ENCODE peak calls at places on chromosomes 2 and 18, in four cellular contexts. I, D, A and K are unnamed samples.

GRCh38 chr2:196233808-196234501 is 62.6 kb upstream of the STK17B start:
- DNase-seq in D (no peak), A (no peak), I (no peak), K (no peak)

GRCh38 chr2:24181849-24182248 is 7.0 kb downstream of the FAM228A start:
- DNase-seq in A (no peak), I (no peak), D (no peak), K (no peak)

GRCh38 chr2:33216508-33217182 is 259.8 kb upstream of the RASGRP3 start:
- DNase-seq in A (no peak), D (no peak), I (no peak), K (no peak)

GRCh38 chr2:28527196-28527595 is 31.3 kb downstream of the PLB1 start:
- DNase-seq in D (no peak), A (no peak), I (no peak), K (no peak)

GRCh38 chr2:134009440-134009839 is 244.4 kb upstream of the MGAT5 start:
- DNase-seq in I (no peak), D (no peak), A (no peak), K (no peak)

GRCh38 chr2:46014911-46015654 is 282.1 kb upstream of the EPAS1 start:
- DNase-seq in D (no peak), I (no peak), A (no peak), K (no peak)

GRCh38 chr2:242075163-242075562 is 205.6 kb downstream of the RTP5 start:
- DNase-seq in A (no peak), I (no peak), D (no peak), K (no peak)

GRCh38 chr2:161063074-161063945 is 96.9 kb upstream of the TANK start:
- DNase-seq in I (peak; percentile 49), A (peak; percentile 62), D (peak; percentile 76), K (peak; percentile 90)

GRCh38 chr2:73979686-73980085 is 5.0 kb upstream of the TET3 start:
- DNase-seq in I (no peak), A (no peak), D (no peak), K (no peak)

GRCh38 chr2:207240649-207241048 is 74.9 kb upstream of the KLF7 start:
- DNase-seq in D (no peak), I (no peak), A (no peak), K (no peak)

GRCh38 chr2:42493885-42494433 is at the start of gene KCNG3:
- DNase-seq in D (peak; percentile 73), I (peak; percentile 77), A (peak; percentile 68), K (peak; percentile 54)

GRCh38 chr2:30947686-30948085 is 140.4 kb upstream of the CAPN13 start:
- DNase-seq in D (no peak), I (no peak), A (no peak), K (no peak)

GRCh38 chr2:160583162-160583522 is 89.5 kb upstream of the RBMS1 start:
- DNase-seq in A (peak; percentile 62), I (no peak), D (no peak), K (no peak)

GRCh38 chr2:206275274-206276160 is 1.1 kb downstream of the ZDBF2 start:
- DNase-seq in D (peak; percentile 14), I (no peak), A (no peak), K (peak; percentile 43)

GRCh38 chr2:221360742-221361141 is 211.4 kb downstream of the EPHA4 start:
- DNase-seq in D (no peak), A (no peak), I (no peak), K (no peak)

GRCh38 chr2:68765739-68766377 is 31.2 kb downstream of the ARHGAP25 start:
- DNase-seq in I (no peak), A (no peak), D (no peak), K (no peak)

GRCh38 chr2:168577885-168578284 is 121.8 kb downstream of the CERS6 start:
- DNase-seq in D (no peak), A (no peak), I (no peak), K (no peak)

GRCh38 chr2:216115224-216115582 is 6.1 kb downstream of the XRCC5 start:
- DNase-seq in A (no peak), D (peak; percentile 23), I (no peak), K (peak; percentile 44)

GRCh38 chr2:188787661-188788044 is 186.5 kb upstream of the COL3A1 start:
- DNase-seq in A (no peak), I (no peak), D (no peak), K (no peak)

GRCh38 chr2:153005051-153005450 is 286.6 kb downstream of the ARL6IP6 start:
- DNase-seq in D (no peak), I (no peak), A (no peak), K (no peak)

GRCh38 chr2:28941008-28941407 is 40.1 kb upstream of the TOGARAM2 start:
- DNase-seq in A (no peak), D (no peak), I (no peak), K (no peak)

GRCh38 chr18:74456017-74456408 is 1.1 kb downstream of the DIPK1C start:
- DNase-seq in I (no peak), A (no peak), D (no peak), K (no peak)

GRCh38 chr18:79515331-79515730 is 119.6 kb downstream of the NFATC1 start:
- DNase-seq in D (no peak), I (peak; percentile 4), A (no peak), K (no peak)

GRCh38 chr2:138534791-138535190 is 33.2 kb downstream of the SPOPL start:
- DNase-seq in A (no peak), I (no peak), D (no peak), K (no peak)

GRCh38 chr2:171161425-171162289 is 964 bp upstream of the TLK1 start:
- DNase-seq in A (no peak), D (no peak), I (no peak), K (no peak)

GRCh38 chr18:72160504-72161445 is 383.4 kb downstream of the CBLN2 start:
- DNase-seq in A (peak; percentile 94), D (peak; percentile 17), I (no peak), K (no peak)

GRCh38 chr2:113136828-113137775 is 9.7 kb downstream of the IL1RN start:
- DNase-seq in D (no peak), I (peak; percentile 17), A (peak; percentile 33), K (peak; percentile 25)

GRCh38 chr2:38634684-38635083 is 31.2 kb upstream of the GALM start:
- DNase-seq in D (no peak), I (no peak), A (no peak), K (no peak)

GRCh38 chr2:42921162-42921550 is 128.8 kb upstream of the HAAO start:
- DNase-seq in I (no peak), D (no peak), A (no peak), K (no peak)

GRCh38 chr18:59870623-59871130 is 29.1 kb upstream of the PMAIP1 start:
- DNase-seq in D (no peak), A (no peak), I (no peak), K (no peak)

GRCh38 chr2:128585706-128586105 is 267.0 kb upstream of the HS6ST1 start:
- DNase-seq in D (no peak), A (no peak), I (no peak), K (no peak)

GRCh38 chr2:15965564-15966019 is 25.2 kb downstream of the MYCN start:
- DNase-seq in A (no peak), I (peak; percentile 60), D (no peak), K (no peak)

GRCh38 chr2:215929602-215930335 is 83.6 kb downstream of the MREG start:
- DNase-seq in I (no peak), D (no peak), A (no peak), K (no peak)

GRCh38 chr2:32688511-32688910 is 60.7 kb downstream of the TTC27 start:
- DNase-seq in A (no peak), I (no peak), D (no peak), K (no peak)

GRCh38 chr18:59512025-59512710 is 153.1 kb upstream of the LMAN1 start:
- DNase-seq in D (no peak), A (no peak), I (no peak), K (no peak)

GRCh38 chr18:62249478-62250097 is 62.5 kb downstream of the RELCH start:
- DNase-seq in D (peak; percentile 72), A (peak; percentile 80), I (peak; percentile 73), K (peak; percentile 69)

GRCh38 chr2:132489150-132489549 is 72.5 kb downstream of the GPR39 start:
- DNase-seq in D (no peak), A (no peak), I (no peak), K (no peak)

GRCh38 chr18:42082415-42083234 is 127.6 kb downstream of the PIK3C3 start:
- DNase-seq in I (no peak), D (no peak), A (no peak), K (no peak)

GRCh38 chr2:98869272-98869641 is 66.8 kb downstream of the CRACDL start:
- DNase-seq in D (peak; percentile 79), I (no peak), A (peak; percentile 77), K (no peak)